ENCODE peak calls at places on chromosome 17, in seven cellular contexts. One of them, this sample, is unnamed. For H3K9me3, the result is how much of the 10 kb centered on the place peaks cover.

GRCh38 chr17:45722161-45722560 is 62.0 kb upstream of the CRHR1 start:
- DNase-seq in tibial nerve: no peak
- DNase-seq in GM12878: no peak
- DNase-seq in thoracic aorta: no peak
- DNase-seq in CD8-positive, alpha-beta T cell: no peak
- DNase-seq in transverse colon: no peak
- DNase-seq in T-helper 17 cell: no peak
- DNase-seq in this sample: peak

GRCh38 chr17:40551091-40551873 is 14.0 kb downstream of the CCR7 start:
- DNase-seq in tibial nerve: peak
- DNase-seq in GM12878: no peak
- DNase-seq in thoracic aorta: no peak
- DNase-seq in CD8-positive, alpha-beta T cell: no peak
- DNase-seq in transverse colon: peak
- DNase-seq in T-helper 17 cell: no peak
- DNase-seq in this sample: peak

GRCh38 chr17:2595736-2596135 is 2.3 kb downstream of the PAFAH1B1 start:
- DNase-seq in tibial nerve: no peak
- DNase-seq in GM12878: no peak
- DNase-seq in thoracic aorta: no peak
- DNase-seq in CD8-positive, alpha-beta T cell: no peak
- DNase-seq in transverse colon: no peak
- DNase-seq in T-helper 17 cell: no peak
- DNase-seq in this sample: peak

GRCh38 chr17:37400505-37400904 is 6.1 kb downstream of the ACACA start:
- DNase-seq in tibial nerve: no peak
- DNase-seq in GM12878: no peak
- DNase-seq in thoracic aorta: no peak
- DNase-seq in CD8-positive, alpha-beta T cell: no peak
- DNase-seq in transverse colon: no peak
- DNase-seq in T-helper 17 cell: no peak
- DNase-seq in this sample: no peak

GRCh38 chr17:32873114-32873513 is 3.8 kb downstream of the MYO1D start:
- DNase-seq in tibial nerve: no peak
- DNase-seq in GM12878: no peak
- DNase-seq in thoracic aorta: no peak
- DNase-seq in CD8-positive, alpha-beta T cell: no peak
- DNase-seq in transverse colon: no peak
- DNase-seq in T-helper 17 cell: no peak
- DNase-seq in this sample: no peak

GRCh38 chr17:73103661-73104335 is 11.3 kb upstream of the SLC39A11 start:
- DNase-seq in tibial nerve: no peak
- DNase-seq in GM12878: no peak
- DNase-seq in thoracic aorta: no peak
- DNase-seq in CD8-positive, alpha-beta T cell: no peak
- DNase-seq in transverse colon: no peak
- DNase-seq in T-helper 17 cell: no peak
- DNase-seq in this sample: no peak

GRCh38 chr17:74873874-74874614 is 1.2 kb upstream of the FDXR start:
- DNase-seq in tibial nerve: no peak
- DNase-seq in GM12878: no peak
- DNase-seq in thoracic aorta: no peak
- DNase-seq in CD8-positive, alpha-beta T cell: no peak
- DNase-seq in transverse colon: no peak
- DNase-seq in T-helper 17 cell: no peak
- DNase-seq in this sample: peak

GRCh38 chr17:58314706-58315015 is 13.9 kb downstream of the TSPOAP1 start:
- DNase-seq in tibial nerve: no peak
- DNase-seq in GM12878: no peak
- DNase-seq in thoracic aorta: no peak
- DNase-seq in CD8-positive, alpha-beta T cell: no peak
- DNase-seq in transverse colon: no peak
- DNase-seq in T-helper 17 cell: no peak
- DNase-seq in this sample: no peak

GRCh38 chr17:14771543-14771942 is 470.7 kb downstream of the HS3ST3B1 start:
- DNase-seq in tibial nerve: no peak
- DNase-seq in GM12878: no peak
- DNase-seq in thoracic aorta: no peak
- DNase-seq in CD8-positive, alpha-beta T cell: no peak
- DNase-seq in transverse colon: no peak
- DNase-seq in T-helper 17 cell: no peak
- DNase-seq in this sample: no peak

GRCh38 chr17:17811381-17812210 is 25.2 kb downstream of the SREBF1 start:
- DNase-seq in tibial nerve: no peak
- DNase-seq in GM12878: no peak
- DNase-seq in thoracic aorta: no peak
- DNase-seq in CD8-positive, alpha-beta T cell: no peak
- DNase-seq in transverse colon: no peak
- DNase-seq in T-helper 17 cell: no peak
- DNase-seq in this sample: no peak

GRCh38 chr17:76080207-76080933 is 1.4 kb downstream of the ZACN start:
- DNase-seq in tibial nerve: no peak
- DNase-seq in GM12878: no peak
- DNase-seq in thoracic aorta: no peak
- DNase-seq in CD8-positive, alpha-beta T cell: no peak
- DNase-seq in transverse colon: no peak
- DNase-seq in T-helper 17 cell: no peak
- DNase-seq in this sample: no peak

GRCh38 chr17:14903810-14904209 is 361.3 kb downstream of the PMP22 start:
- DNase-seq in tibial nerve: no peak
- DNase-seq in GM12878: no peak
- DNase-seq in thoracic aorta: no peak
- DNase-seq in CD8-positive, alpha-beta T cell: no peak
- DNase-seq in transverse colon: no peak
- DNase-seq in T-helper 17 cell: no peak
- DNase-seq in this sample: peak

GRCh38 chr17:49573510-49574282 is 2.0 kb upstream of the NXPH3 start:
- DNase-seq in tibial nerve: no peak
- DNase-seq in GM12878: no peak
- DNase-seq in thoracic aorta: no peak
- DNase-seq in CD8-positive, alpha-beta T cell: no peak
- DNase-seq in transverse colon: no peak
- DNase-seq in T-helper 17 cell: no peak
- DNase-seq in this sample: peak

GRCh38 chr17:45264988-45265387 is 3.1 kb upstream of the SPATA32 start:
- DNase-seq in tibial nerve: no peak
- DNase-seq in GM12878: no peak
- DNase-seq in thoracic aorta: no peak
- DNase-seq in CD8-positive, alpha-beta T cell: no peak
- DNase-seq in transverse colon: no peak
- DNase-seq in T-helper 17 cell: no peak
- DNase-seq in this sample: no peak

GRCh38 chr17:45320349-45320930 is 3.6 kb upstream of the MAP3K14 start:
- DNase-seq in tibial nerve: no peak
- DNase-seq in GM12878: no peak
- DNase-seq in thoracic aorta: no peak
- DNase-seq in CD8-positive, alpha-beta T cell: no peak
- DNase-seq in transverse colon: no peak
- DNase-seq in T-helper 17 cell: no peak
- DNase-seq in this sample: peak

GRCh38 chr17:72860778-72861177 is 231.7 kb downstream of the SLC39A11 start:
- DNase-seq in tibial nerve: no peak
- DNase-seq in GM12878: no peak
- DNase-seq in thoracic aorta: no peak
- DNase-seq in CD8-positive, alpha-beta T cell: no peak
- DNase-seq in transverse colon: no peak
- DNase-seq in T-helper 17 cell: no peak
- DNase-seq in this sample: no peak

GRCh38 chr17:19331553-19332245 is 30.8 kb downstream of the B9D1 start:
- DNase-seq in tibial nerve: no peak
- DNase-seq in GM12878: no peak
- DNase-seq in thoracic aorta: no peak
- DNase-seq in CD8-positive, alpha-beta T cell: no peak
- DNase-seq in transverse colon: no peak
- DNase-seq in T-helper 17 cell: no peak
- DNase-seq in this sample: peak

GRCh38 chr17:69763503-69763902 is 311.5 kb upstream of the KCNJ16 start:
- DNase-seq in tibial nerve: no peak
- DNase-seq in GM12878: no peak
- DNase-seq in thoracic aorta: no peak
- DNase-seq in CD8-positive, alpha-beta T cell: no peak
- DNase-seq in transverse colon: no peak
- DNase-seq in T-helper 17 cell: no peak
- DNase-seq in this sample: peak

GRCh38 chr17:69447726-69448125 is 33.2 kb downstream of the MAP2K6 start:
- DNase-seq in tibial nerve: no peak
- DNase-seq in GM12878: no peak
- DNase-seq in thoracic aorta: no peak
- DNase-seq in CD8-positive, alpha-beta T cell: no peak
- DNase-seq in transverse colon: no peak
- DNase-seq in T-helper 17 cell: no peak
- DNase-seq in this sample: peak

DNA sequence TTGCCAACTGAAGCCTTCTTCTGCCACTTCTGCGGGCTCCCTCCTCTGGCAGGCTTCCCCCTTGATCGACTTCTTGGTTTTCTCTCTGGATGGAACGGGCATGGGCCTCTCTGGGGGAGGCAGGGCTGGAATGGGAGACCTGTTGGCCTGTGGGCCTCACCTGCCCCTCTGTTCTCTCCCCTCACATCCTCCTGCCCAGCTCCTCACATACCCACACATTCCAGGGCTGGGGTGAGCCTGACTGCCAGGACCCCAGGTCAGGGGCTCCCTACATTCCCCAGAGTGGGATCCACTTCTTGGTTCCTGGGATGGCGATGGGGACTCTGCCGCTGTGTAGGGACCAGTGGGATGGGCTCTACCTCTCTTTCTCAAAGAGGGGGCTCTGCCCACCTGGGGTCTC is 6.5 kb upstream of the LASP1NB start:
- DNase-seq in tibial nerve: no peak
- DNase-seq in GM12878: no peak
- DNase-seq in thoracic aorta: no peak
- DNase-seq in CD8-positive, alpha-beta T cell: no peak
- DNase-seq in transverse colon: no peak
- DNase-seq in T-helper 17 cell: no peak
- DNase-seq in this sample: no peak
- H3K9me3 ChIP-seq in tibial nerve: under half
- H3K9me3 ChIP-seq in GM12878: under half
- H3K9me3 ChIP-seq in thoracic aorta: under half
- H3K9me3 ChIP-seq in CD8-positive, alpha-beta T cell: under half
- H3K9me3 ChIP-seq in transverse colon: under half
- H3K9me3 ChIP-seq in T-helper 17 cell: under half
- H3K9me3 ChIP-seq in this sample: under half

GRCh38 chr17:21677126-21677910 is 15.0 kb upstream of the KCNJ18 start:
- DNase-seq in tibial nerve: no peak
- DNase-seq in GM12878: no peak
- DNase-seq in thoracic aorta: no peak
- DNase-seq in CD8-positive, alpha-beta T cell: no peak
- DNase-seq in transverse colon: no peak
- DNase-seq in T-helper 17 cell: no peak
- DNase-seq in this sample: no peak

GRCh38 chr17:21677911-21678310 is 14.4 kb upstream of the KCNJ18 start:
- DNase-seq in tibial nerve: no peak
- DNase-seq in GM12878: no peak
- DNase-seq in thoracic aorta: no peak
- DNase-seq in CD8-positive, alpha-beta T cell: no peak
- DNase-seq in transverse colon: no peak
- DNase-seq in T-helper 17 cell: no peak
- DNase-seq in this sample: no peak

GRCh38 chr17:21680366-21680765 is 12.0 kb upstream of the KCNJ18 start:
- DNase-seq in tibial nerve: no peak
- DNase-seq in GM12878: no peak
- DNase-seq in thoracic aorta: no peak
- DNase-seq in CD8-positive, alpha-beta T cell: no peak
- DNase-seq in transverse colon: no peak
- DNase-seq in T-helper 17 cell: no peak
- DNase-seq in this sample: no peak

GRCh38 chr17:21679256-21680146 is 12.8 kb upstream of the KCNJ18 start:
- DNase-seq in tibial nerve: no peak
- DNase-seq in GM12878: no peak
- DNase-seq in thoracic aorta: no peak
- DNase-seq in CD8-positive, alpha-beta T cell: no peak
- DNase-seq in transverse colon: no peak
- DNase-seq in T-helper 17 cell: no peak
- DNase-seq in this sample: no peak

GRCh38 chr17:21678451-21679081 is 13.8 kb upstream of the KCNJ18 start:
- DNase-seq in tibial nerve: no peak
- DNase-seq in GM12878: no peak
- DNase-seq in thoracic aorta: no peak
- DNase-seq in CD8-positive, alpha-beta T cell: no peak
- DNase-seq in transverse colon: no peak
- DNase-seq in T-helper 17 cell: no peak
- DNase-seq in this sample: no peak
- H3K9me3 ChIP-seq in tibial nerve: under half
- H3K9me3 ChIP-seq in GM12878: under half
- H3K9me3 ChIP-seq in thoracic aorta: under half
- H3K9me3 ChIP-seq in CD8-positive, alpha-beta T cell: under half
- H3K9me3 ChIP-seq in transverse colon: under half
- H3K9me3 ChIP-seq in T-helper 17 cell: under half
- H3K9me3 ChIP-seq in this sample: under half

DNA sequence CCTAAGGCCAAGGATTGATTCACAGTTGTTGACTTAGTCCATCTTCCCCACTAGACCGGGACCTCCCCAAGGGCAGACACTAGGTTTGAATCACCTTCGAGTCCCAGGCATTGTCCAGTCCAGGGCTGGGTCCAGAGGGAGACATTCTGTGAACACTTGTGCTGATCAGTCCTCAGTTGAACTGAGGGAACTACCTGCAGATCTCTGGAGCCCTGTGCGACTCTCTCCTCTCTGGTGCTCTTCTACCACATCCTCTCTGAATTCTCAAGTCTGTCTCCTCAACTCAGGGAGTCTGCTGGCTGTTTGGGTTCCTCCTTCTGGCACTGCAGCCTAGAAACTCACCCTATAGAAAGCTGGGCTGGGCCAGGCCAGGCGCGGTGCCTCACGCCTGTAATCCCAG is 10.8 kb downstream of the ZNF232 start:
- DNase-seq in tibial nerve: no peak
- DNase-seq in GM12878: no peak
- DNase-seq in thoracic aorta: no peak
- DNase-seq in CD8-positive, alpha-beta T cell: no peak
- DNase-seq in transverse colon: no peak
- DNase-seq in T-helper 17 cell: no peak
- DNase-seq in this sample: no peak
- H3K9me3 ChIP-seq in tibial nerve: under half
- H3K9me3 ChIP-seq in GM12878: under half
- H3K9me3 ChIP-seq in thoracic aorta: under half
- H3K9me3 ChIP-seq in CD8-positive, alpha-beta T cell: under half
- H3K9me3 ChIP-seq in transverse colon: under half
- H3K9me3 ChIP-seq in T-helper 17 cell: under half
- H3K9me3 ChIP-seq in this sample: under half

GRCh38 chr17:82943751-82944150 is 103.9 kb upstream of the ZNF750 start:
- DNase-seq in tibial nerve: no peak
- DNase-seq in GM12878: no peak
- DNase-seq in thoracic aorta: no peak
- DNase-seq in CD8-positive, alpha-beta T cell: no peak
- DNase-seq in transverse colon: no peak
- DNase-seq in T-helper 17 cell: no peak
- DNase-seq in this sample: no peak

GRCh38 chr17:82944990-82945389 is 105.2 kb upstream of the ZNF750 start:
- DNase-seq in tibial nerve: no peak
- DNase-seq in GM12878: no peak
- DNase-seq in thoracic aorta: no peak
- DNase-seq in CD8-positive, alpha-beta T cell: no peak
- DNase-seq in transverse colon: no peak
- DNase-seq in T-helper 17 cell: no peak
- DNase-seq in this sample: no peak

GRCh38 chr17:82948081-82948511 is 108.3 kb upstream of the ZNF750 start:
- DNase-seq in tibial nerve: no peak
- DNase-seq in GM12878: no peak
- DNase-seq in thoracic aorta: no peak
- DNase-seq in CD8-positive, alpha-beta T cell: no peak
- DNase-seq in transverse colon: peak
- DNase-seq in T-helper 17 cell: no peak
- DNase-seq in this sample: no peak

GRCh38 chr17:82947051-82947991 is 107.5 kb upstream of the ZNF750 start:
- DNase-seq in tibial nerve: no peak
- DNase-seq in GM12878: no peak
- DNase-seq in thoracic aorta: no peak
- DNase-seq in CD8-positive, alpha-beta T cell: no peak
- DNase-seq in transverse colon: no peak
- DNase-seq in T-helper 17 cell: no peak
- DNase-seq in this sample: no peak

GRCh38 chr17:82946081-82946480 is 106.3 kb upstream of the ZNF750 start:
- DNase-seq in tibial nerve: no peak
- DNase-seq in GM12878: no peak
- DNase-seq in thoracic aorta: no peak
- DNase-seq in CD8-positive, alpha-beta T cell: no peak
- DNase-seq in transverse colon: no peak
- DNase-seq in T-helper 17 cell: no peak
- DNase-seq in this sample: no peak
- H3K9me3 ChIP-seq in tibial nerve: under half
- H3K9me3 ChIP-seq in GM12878: under half
- H3K9me3 ChIP-seq in thoracic aorta: under half
- H3K9me3 ChIP-seq in CD8-positive, alpha-beta T cell: under half
- H3K9me3 ChIP-seq in transverse colon: under half
- H3K9me3 ChIP-seq in T-helper 17 cell: under half
- H3K9me3 ChIP-seq in this sample: under half

This sample was measured in GM23248.